ENCODE peak calls at places on chromosome X, in six cellular contexts. J is upper lobe of right lung, P is kidney, W is A549, Q is astrocyte, T is neural progenitor cell. L is an unnamed sample.
A peak's percentile ranks its signal among the peaks of the same experiment; 100 is the strongest.

GRCh38 chrX:68659385-68659784 is 11.9 kb downstream of the STARD8 start:
- DNase-seq in J (no peak), P (no peak), W (no peak), Q (no peak), T (no peak), L (no peak)

GRCh38 chrX:39850630-39851152 is 247.1 kb downstream of the BCOR start:
- DNase-seq in J (no peak), P (no peak), W (no peak), Q (peak; percentile 31), T (no peak), L (no peak)

GRCh38 chrX:56232221-56233082 is at the start of gene KLF8:
- DNase-seq in J (peak; percentile 80), P (peak; percentile 83), W (no peak), Q (no peak), T (peak; percentile 77), L (peak; percentile 74)

GRCh38 chrX:120522820-120523219 is 37.9 kb downstream of the CUL4B start:
- DNase-seq in J (no peak), P (no peak), W (peak; percentile 20), Q (no peak), T (no peak), L (no peak)

GRCh38 chrX:103362504-103362903 is 6.2 kb downstream of the TCEAL9 start:
- DNase-seq in J (no peak), P (no peak), W (peak; percentile 49), Q (peak; percentile 43), T (no peak), L (no peak)

GRCh38 chrX:110851780-110852179 is 56.2 kb upstream of the CHRDL1 start:
- DNase-seq in J (no peak), P (no peak), W (peak; percentile 13), Q (peak; percentile 2), T (no peak), L (no peak)

GRCh38 chrX:43846558-43846957 is 35.7 kb downstream of the MAOB start:
- DNase-seq in J (no peak), P (no peak), W (no peak), Q (no peak), T (no peak), L (no peak)

GRCh38 chrX:94524867-94525266 is 850.9 kb downstream of the FAM133A start:
- DNase-seq in J (no peak), P (no peak), W (no peak), Q (no peak), T (no peak), L (no peak)

GRCh38 chrX:135391734-135392133 is 30.0 kb upstream of the SMIM10L2A start:
- DNase-seq in J (no peak), P (no peak), W (no peak), Q (no peak), T (no peak), L (no peak)

GRCh38 chrX:68829594-68830485 is 1.0 kb downstream of the EFNB1 start:
- DNase-seq in J (no peak), P (peak; percentile 80), W (peak; percentile 18), Q (peak; percentile 23), T (peak; percentile 39), L (peak; percentile 75)

GRCh38 chrX:13851996-13852695 is 35.3 kb upstream of the GPM6B start:
- DNase-seq in J (no peak), P (no peak), W (no peak), Q (no peak), T (no peak), L (no peak)

GRCh38 chrX:37818031-37818430 is 29.3 kb downstream of the DYNLT3 start:
- DNase-seq in J (no peak), P (no peak), W (no peak), Q (no peak), T (no peak), L (no peak)

GRCh38 chrX:123424546-123424945 is 240.5 kb downstream of the GRIA3 start:
- DNase-seq in J (no peak), P (no peak), W (peak; percentile 5), Q (peak; percentile 82), T (no peak), L (no peak)

GRCh38 chrX:108584617-108585211 is 145.1 kb downstream of the COL4A5 start:
- DNase-seq in J (no peak), P (no peak), W (peak; percentile 23), Q (no peak), T (peak; percentile 68), L (no peak)

GRCh38 chrX:72495041-72495440 is 77.6 kb downstream of the HDAC8 start:
- DNase-seq in J (no peak), P (no peak), W (no peak), Q (no peak), T (no peak), L (no peak)

GRCh38 chrX:16601885-16602284 is 48.1 kb upstream of the S100G start:
- DNase-seq in J (no peak), P (no peak), W (no peak), Q (no peak), T (no peak), L (no peak)

GRCh38 chrX:13015536-13016236 is 28.7 kb downstream of the FAM9C start:
- DNase-seq in J (no peak), P (no peak), W (no peak), Q (no peak), T (no peak), L (no peak)

GRCh38 chrX:1207496-1208025 is 4.9 kb downstream of the CRLF2 start:
- DNase-seq in J (no peak), P (no peak), W (no peak), Q (no peak), T (no peak), L (no peak)
- H3K4me3 ChIP-seq in J (no peak overlapping the region), P (no peak overlapping the region), W (peak overlapping the region; percentile 2), Q (no peak overlapping the region), T (no peak overlapping the region), L (no peak overlapping the region)

GRCh38 chrX:25105251-25105650 is 89.5 kb upstream of the ARX start:
- DNase-seq in J (no peak), P (no peak), W (no peak), Q (no peak), T (peak; percentile 62), L (no peak)
- H3K27ac ChIP-seq in J (no peak overlapping the region), P (no peak overlapping the region), W (no peak overlapping the region), Q (no peak overlapping the region), T (peak overlapping the region; percentile 88), L (no peak overlapping the region)

DNA sequence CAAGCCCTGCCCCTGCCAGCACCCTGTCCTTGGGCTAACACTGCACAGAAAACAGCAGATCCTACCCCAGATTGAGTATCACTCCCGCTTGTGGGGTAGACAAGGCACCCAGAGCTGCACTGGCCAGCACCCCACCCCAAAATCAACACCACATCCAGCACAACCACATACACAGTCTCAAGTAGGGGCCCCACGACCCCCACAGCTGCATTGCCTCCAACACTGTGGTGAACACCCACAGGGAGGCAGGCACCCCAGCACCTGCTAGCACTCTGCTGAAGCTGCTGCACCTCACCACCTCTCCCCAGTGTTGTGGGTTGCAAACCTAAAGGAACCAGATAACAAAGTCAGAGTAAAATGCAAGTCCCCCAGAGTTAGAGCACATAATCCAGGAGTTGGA is 589.9 kb downstream of the PCDH19 start:
- DNase-seq in J (no peak), P (no peak), W (no peak), Q (no peak), T (no peak), L (no peak)
- H3K4me1 ChIP-seq in J (no peaks in the 10 kb centered on the region), P (no peaks in the 10 kb centered on the region), W (no peaks in the 10 kb centered on the region), Q (no peaks in the 10 kb centered on the region), T (no peaks in the 10 kb centered on the region), L (no peaks in the 10 kb centered on the region)

GRCh38 chrX:41922694-41923171 is 621 bp downstream of the CASK start:
- DNase-seq in J (peak; percentile 65), P (peak; percentile 73), W (peak; percentile 26), Q (peak; percentile 2), T (peak; percentile 61), L (peak; percentile 64)

GRCh38 chrX:41922125-41922521 is 1.2 kb downstream of the CASK start:
- DNase-seq in J (no peak), P (no peak), W (no peak), Q (peak; percentile 26), T (peak; percentile 8), L (no peak)

GRCh38 chrX:41919870-41920269 is 3.5 kb downstream of the CASK start:
- DNase-seq in J (no peak), P (no peak), W (no peak), Q (no peak), T (no peak), L (no peak)

GRCh38 chrX:41923257-41923924 is at the start of gene CASK:
- DNase-seq in J (peak; percentile 96), P (peak; percentile 97), W (peak; percentile 93), Q (peak; percentile 70), T (peak; percentile 96), L (peak; percentile 93)

DNA sequence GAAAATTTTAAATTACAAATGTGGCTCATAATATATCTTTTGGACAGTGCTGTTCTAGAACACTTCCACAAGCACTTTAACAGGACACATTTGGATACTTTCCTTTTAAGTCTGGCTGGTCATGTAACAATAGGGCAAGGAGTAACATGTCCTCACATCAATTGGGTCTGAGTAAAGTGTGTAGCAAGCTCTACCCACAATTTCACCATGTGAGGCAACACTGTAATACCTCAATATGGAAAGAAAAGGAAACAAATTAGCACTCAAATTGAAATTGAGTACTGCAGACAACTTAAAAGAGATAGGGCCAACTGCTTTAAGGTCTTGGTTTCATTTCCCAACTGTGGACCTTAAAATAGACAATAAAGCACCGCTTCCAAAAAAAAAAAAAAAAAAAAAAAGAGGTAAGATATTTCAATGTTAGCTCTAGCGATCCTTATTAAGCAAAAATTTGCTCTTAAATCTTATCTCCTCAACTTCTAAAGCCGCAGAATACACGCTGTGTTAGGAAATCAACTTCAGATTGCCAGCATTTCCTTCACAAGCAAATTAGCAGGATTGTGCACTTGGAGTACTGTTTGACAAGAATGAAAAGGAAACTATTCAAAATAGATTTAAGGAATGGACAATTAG is 1.7 kb downstream of the CASK start:
- DNase-seq in J (no peak), P (no peak), W (no peak), Q (no peak), T (peak; percentile 4), L (no peak)
- H3K4me3 ChIP-seq in J (peak overlapping the region; percentile 63), P (peak overlapping the region; percentile 54), W (peak overlapping the region; percentile 63), Q (peak overlapping the region; percentile 87), T (peak overlapping the region; percentile 68), L (peak overlapping the region; percentile 64)

DNA sequence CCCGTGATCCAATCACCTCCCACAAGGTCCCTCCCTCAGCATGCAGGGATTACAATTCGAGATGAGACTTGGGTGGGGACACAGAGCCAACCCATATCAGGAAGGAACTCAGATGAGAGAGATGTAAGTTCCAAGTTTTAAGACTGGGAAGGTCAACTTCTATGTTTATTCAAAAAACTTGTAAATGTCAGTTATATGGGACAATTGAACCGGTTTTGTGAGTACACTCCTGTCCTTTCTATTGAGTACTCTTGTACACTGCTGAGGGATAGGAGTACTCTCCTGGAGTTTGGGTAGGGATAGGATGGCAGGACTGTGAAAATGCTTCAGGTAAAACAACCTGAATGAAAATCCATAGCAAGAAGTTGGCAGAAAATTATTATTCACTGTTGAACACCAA is 239.1 kb downstream of the ZNF674 start:
- DNase-seq in J (no peak), P (no peak), W (no peak), Q (no peak), T (no peak), L (no peak)
- H3K27ac ChIP-seq in J (no peak overlapping the region), P (no peak overlapping the region), W (no peak overlapping the region), Q (no peak overlapping the region), T (no peak overlapping the region), L (no peak overlapping the region)

DNA sequence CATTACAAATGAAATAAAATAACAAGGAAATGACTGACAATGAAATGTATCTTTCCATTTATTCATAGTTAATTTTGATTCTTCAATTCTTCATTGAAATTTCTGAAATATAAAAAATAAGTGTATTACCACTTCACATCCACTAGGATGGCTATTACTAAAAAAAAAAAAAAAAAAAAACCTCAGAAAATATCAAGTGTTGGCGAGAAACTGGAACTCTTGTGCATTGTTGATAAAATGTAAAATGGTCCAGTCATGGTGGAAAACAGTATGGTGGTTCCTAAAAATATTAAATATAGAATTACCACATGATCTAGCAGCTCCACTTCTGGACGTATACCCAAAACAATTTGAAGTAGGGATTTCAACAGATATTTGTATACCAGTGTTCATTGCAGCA is 22.9 kb downstream of the PGAM4 start:
- DNase-seq in J (no peak), P (no peak), W (no peak), Q (no peak), T (no peak), L (no peak)
- H3K4me1 ChIP-seq in J (no peaks in the 10 kb centered on the region), P (no peaks in the 10 kb centered on the region), W (peaks cover 17% of the 10 kb centered on the region), Q (no peaks in the 10 kb centered on the region), T (no peaks in the 10 kb centered on the region), L (peaks cover 2% of the 10 kb centered on the region)